ENCODE peak calls at places on chromosomes 2 and 18, in four cellular contexts. H is HepG2, V is GM12878, T is H1. O is an unnamed sample. For H3K36me3, the result is how much of the 10 kb centered on the place peaks cover.

GRCh38 chr2:42810971-42811865 is 18.8 kb upstream of the HAAO start:
- DNase-seq in H (peak), V (no peak), T (peak), O (no peak)

GRCh38 chr2:197800091-197800490 is 4.3 kb upstream of the PLCL1 start:
- DNase-seq in H (no peak), V (no peak), T (no peak), O (no peak)

GRCh38 chr18:48732767-48733424 is 194.1 kb downstream of the CTIF start:
- DNase-seq in H (no peak), V (no peak), T (no peak), O (no peak)

GRCh38 chr2:8090748-8091700 is 590.8 kb upstream of the ID2 start:
- DNase-seq in H (peak), V (peak), T (no peak), O (peak)

GRCh38 chr18:51654441-51655326 is 457.2 kb upstream of the MEX3C start:
- DNase-seq in H (no peak), V (no peak), T (peak), O (peak)

GRCh38 chr2:176664478-176664877 is 395.2 kb downstream of the MTX2 start:
- DNase-seq in H (no peak), V (no peak), T (no peak), O (no peak)

GRCh38 chr2:101387151-101387807 is at the start of gene CREG2:
- DNase-seq in H (peak), V (no peak), T (peak), O (peak)

GRCh38 chr2:190407246-190407661 is 901 bp upstream of the MFSD6 start:
- DNase-seq in H (no peak), V (no peak), T (no peak), O (peak)

GRCh38 chr2:71462641-71463341 is 9.4 kb downstream of the DYSF start:
- DNase-seq in H (no peak), V (no peak), T (peak), O (no peak)

GRCh38 chr2:134739879-134740301 is 21.1 kb upstream of the TMEM163 start:
- DNase-seq in H (no peak), V (peak), T (no peak), O (no peak)

GRCh38 chr18:51563401-51563800 is 365.9 kb upstream of the MEX3C start:
- DNase-seq in H (no peak), V (no peak), T (no peak), O (no peak)

GRCh38 chr2:200121931-200122330 is 166.5 kb downstream of the MAIP1 start:
- DNase-seq in H (no peak), V (no peak), T (no peak), O (no peak)

GRCh38 chr2:238240761-238241711 is 1.2 kb upstream of the HES6 start:
- DNase-seq in H (no peak), V (no peak), T (peak), O (peak)

DNA sequence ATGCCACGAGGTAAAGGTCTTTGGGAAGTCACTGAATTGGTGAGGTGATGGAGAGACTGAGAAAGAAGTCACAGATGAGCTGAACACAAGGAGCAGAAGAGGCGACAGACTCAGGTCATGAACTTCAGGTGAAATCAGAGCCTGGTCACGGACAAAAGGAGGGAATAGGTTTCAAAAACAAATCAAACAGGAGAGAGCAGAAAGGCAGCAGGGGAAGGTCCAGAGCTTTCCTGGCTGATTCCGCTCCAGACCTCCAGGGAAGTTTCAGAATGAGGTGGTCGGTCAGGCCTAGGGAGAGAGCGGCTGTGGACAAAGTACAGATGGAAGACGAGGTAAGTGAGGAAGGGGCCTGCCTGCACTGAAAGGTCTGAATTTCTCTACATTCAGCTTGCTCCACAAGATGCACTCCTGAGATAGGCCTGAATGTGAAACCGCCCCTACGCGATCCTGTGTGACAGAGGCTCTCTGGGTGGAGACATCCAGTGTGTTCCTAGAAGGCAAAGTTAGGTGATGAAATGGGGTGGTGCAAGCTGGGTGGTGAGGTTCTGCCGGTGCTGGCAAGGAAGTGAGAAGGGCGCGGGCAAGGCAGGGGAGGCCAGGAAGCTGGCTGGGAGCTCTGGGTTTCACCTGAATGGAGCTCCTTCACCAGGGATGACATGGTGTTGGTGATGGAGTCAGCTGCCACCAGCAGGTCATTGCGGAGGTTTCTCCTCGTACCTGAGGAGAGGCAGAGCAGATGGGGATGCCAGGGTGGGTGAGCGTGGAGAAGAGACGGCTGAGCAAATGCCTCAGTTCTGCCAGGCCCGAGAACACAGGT is 45.1 kb upstream of the DNMT3A start:
- DNase-seq in H (no peak), V (no peak), T (no peak), O (no peak)
- TF ChIP-seq SUZ12 in H (no peak), V (no peak), T (no peak), O (no peak)

GRCh38 chr18:9571546-9571945 is 42.8 kb downstream of the PPP4R1 start:
- DNase-seq in H (no peak), V (no peak), T (no peak), O (no peak)

GRCh38 chr18:9578306-9578705 is 36.1 kb downstream of the PPP4R1 start:
- DNase-seq in H (no peak), V (no peak), T (no peak), O (no peak)

GRCh38 chr18:9574473-9575115 is 39.8 kb downstream of the PPP4R1 start:
- DNase-seq in H (no peak), V (no peak), T (no peak), O (peak)

GRCh38 chr18:9577361-9577760 is 37.0 kb downstream of the PPP4R1 start:
- DNase-seq in H (no peak), V (no peak), T (no peak), O (no peak)

GRCh38 chr18:9575558-9575957 is 38.8 kb downstream of the PPP4R1 start:
- DNase-seq in H (peak), V (no peak), T (peak), O (peak)
- H3K36me3 ChIP-seq in H (under half), V (under half), T (under half), O (under half)

DNA sequence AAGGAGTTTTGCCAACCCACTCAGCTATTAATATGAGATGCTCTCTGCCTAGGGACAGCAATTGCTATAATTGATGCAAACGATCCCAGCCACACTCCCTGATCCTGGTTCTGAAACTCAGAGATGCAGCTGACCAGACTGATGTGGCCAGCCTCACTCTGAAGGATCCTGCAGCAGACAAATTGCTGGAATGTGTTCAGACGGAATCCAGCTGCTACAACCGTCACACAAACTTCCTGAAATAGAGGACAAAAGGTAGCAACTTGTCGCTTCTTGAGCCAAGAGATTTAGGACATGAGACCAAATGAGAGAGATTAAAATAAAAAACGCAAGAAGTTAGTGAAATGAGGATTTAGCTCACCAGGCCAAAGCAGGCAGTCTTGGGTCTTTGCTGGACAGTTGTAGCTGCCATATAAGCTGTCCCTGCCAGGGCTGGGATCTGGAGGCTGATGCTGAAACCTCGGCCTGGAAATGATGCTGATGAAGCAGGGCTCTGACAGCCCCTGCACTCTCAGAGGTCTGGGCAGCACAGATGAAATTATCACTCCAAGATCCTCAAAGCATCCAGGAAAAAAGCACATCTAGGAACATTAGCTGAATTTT is 8.3 kb upstream of the YWHAQ start:
- DNase-seq in H (no peak), V (no peak), T (no peak), O (no peak)
- TF ChIP-seq SUZ12 in H (no peak), V (no peak), T (no peak), O (no peak)

DNA sequence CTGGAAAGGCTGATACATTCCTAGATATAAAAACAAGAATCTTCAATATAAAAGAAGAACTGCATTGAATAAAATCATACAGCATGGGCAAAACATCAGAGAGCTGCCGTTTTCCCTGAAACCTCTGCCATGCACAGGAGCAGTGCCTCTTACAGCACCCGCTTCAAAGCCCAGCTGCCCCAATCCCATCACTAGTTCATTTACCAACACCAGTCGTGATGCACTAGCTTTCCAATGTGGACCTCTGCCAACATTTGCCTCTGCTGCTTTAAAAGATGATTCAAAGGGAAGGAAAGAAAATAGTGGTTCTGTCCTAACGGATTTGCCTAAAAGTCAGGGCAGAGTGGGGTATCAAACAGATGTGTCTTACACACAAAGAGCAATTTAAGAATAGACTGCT is 43.4 kb upstream of the AP1S3 start:
- DNase-seq in H (no peak), V (no peak), T (peak), O (no peak)
- H3K36me3 ChIP-seq in H (under half), V (under half), T (half or more), O (half or more)